ENCODE peak calls at places on chromosome 4, in seven cellular contexts. X, J, D, O, V, Q and P are unnamed samples.

GRCh38 chr4:126475730-126476129 is 1157.0 kb upstream of the INTU start:
- DNase-seq in O (no peak), Q (no peak), J (no peak), X (no peak), D (no peak), V (no peak), P (no peak)

GRCh38 chr4:40515398-40516293 is 114.0 kb downstream of the RBM47 start:
- DNase-seq in J (no peak), O (no peak), Q (no peak), D (peak), V (no peak), X (peak), P (peak)

GRCh38 chr4:98996056-98996941 is 778 bp downstream of the METAP1 start:
- DNase-seq in V (no peak), D (no peak), J (peak), O (no peak), X (no peak), Q (no peak), P (peak)

GRCh38 chr4:183289688-183290087 is 30.4 kb downstream of the CLDN22 start:
- DNase-seq in D (no peak), O (peak), J (no peak), V (no peak), Q (no peak), X (no peak), P (no peak)

GRCh38 chr4:167544391-167544790 is 310.1 kb upstream of the SPOCK3 start:
- DNase-seq in O (no peak), X (no peak), Q (no peak), J (no peak), V (no peak), D (no peak), P (no peak)

GRCh38 chr4:8506006-8506372 is 65.4 kb downstream of the TRMT44 start:
- DNase-seq in V (no peak), D (no peak), J (no peak), O (no peak), Q (no peak), X (no peak), P (no peak)

GRCh38 chr4:73315091-73315490 is 56.5 kb upstream of the ANKRD17 start:
- DNase-seq in Q (no peak), V (no peak), X (no peak), J (no peak), O (no peak), D (no peak), P (no peak)

GRCh38 chr4:27270435-27270834 is 409.8 kb downstream of the STIM2 start:
- DNase-seq in J (no peak), D (no peak), O (no peak), V (no peak), Q (no peak), X (no peak), P (no peak)

GRCh38 chr4:66606908-66607307 is 936.6 kb upstream of the EPHA5 start:
- DNase-seq in V (no peak), Q (no peak), O (no peak), D (no peak), J (no peak), X (no peak), P (no peak)

GRCh38 chr4:13908455-13908854 is 280.9 kb upstream of the BOD1L1 start:
- DNase-seq in D (no peak), X (no peak), O (no peak), Q (no peak), V (no peak), J (no peak), P (no peak)

GRCh38 chr4:13910556-13910955 is 283.0 kb upstream of the BOD1L1 start:
- DNase-seq in J (no peak), D (no peak), V (no peak), Q (no peak), O (no peak), X (no peak), P (no peak)

GRCh38 chr4:13906727-13907126 is 279.2 kb upstream of the BOD1L1 start:
- DNase-seq in D (no peak), V (no peak), Q (no peak), X (no peak), J (no peak), O (no peak), P (no peak)

GRCh38 chr4:13905543-13905942 is 278.0 kb upstream of the BOD1L1 start:
- DNase-seq in O (no peak), Q (no peak), X (no peak), V (no peak), J (no peak), D (no peak), P (no peak)

DNA sequence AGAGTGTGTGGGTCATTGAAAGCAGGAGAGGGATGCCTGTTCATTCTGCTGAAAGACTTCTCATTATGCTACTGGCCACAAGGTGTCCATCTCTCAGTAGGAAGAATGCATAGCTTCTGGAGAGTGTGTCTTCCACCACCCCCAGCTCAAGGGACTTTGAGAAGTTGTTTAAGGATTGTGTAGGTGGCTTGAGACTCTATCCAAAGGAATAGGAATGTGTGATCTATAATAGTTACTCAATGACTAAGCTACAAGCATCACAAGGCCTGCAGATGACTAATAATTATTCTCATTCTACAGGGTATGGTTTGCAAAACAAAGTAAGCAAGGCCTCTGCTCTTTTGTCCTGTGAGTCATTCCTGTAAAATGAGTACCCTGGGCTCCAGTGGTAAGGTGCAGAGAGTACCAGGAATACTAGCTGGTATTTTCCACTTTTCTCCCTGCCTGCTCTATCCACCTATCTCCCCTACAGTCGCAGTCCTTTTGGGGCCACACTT is 279.8 kb upstream of the BOD1L1 start:
- DNase-seq in X (no peak), O (no peak), Q (no peak), J (no peak), D (no peak), V (no peak), P (no peak)
- TF ChIP-seq POLR2A in X (no peak), O (no peak), Q (no peak), J (no peak), D (no peak), V (no peak), P (no peak)

DNA sequence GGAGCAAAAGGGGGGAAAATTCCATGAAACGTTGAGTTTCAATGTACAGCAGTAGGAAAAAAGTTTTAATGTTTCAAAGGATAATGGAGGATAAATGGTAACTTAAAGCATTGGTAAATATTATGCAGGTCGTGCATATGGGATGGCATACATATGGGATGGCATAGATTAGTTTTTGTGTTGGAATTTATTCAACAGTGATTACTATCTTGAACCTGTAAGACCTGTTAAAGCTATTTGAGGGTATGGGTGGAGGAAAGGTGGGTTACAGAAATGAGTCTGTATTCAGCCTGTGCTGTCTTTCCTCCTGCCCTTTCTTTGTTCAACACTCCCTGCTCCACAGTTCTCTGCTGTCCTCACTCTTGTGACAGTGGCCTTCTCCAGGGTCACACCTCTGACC is 54.6 kb downstream of the ARHGAP10 start:
- DNase-seq in O (no peak), Q (no peak), J (no peak), V (no peak), D (no peak), X (no peak), P (no peak)
- H3K4me3 ChIP-seq in O (no peak), Q (no peak), J (no peak), V (no peak), D (peak), X (no peak), P (no peak)

GRCh38 chr4:154439224-154439623 is 52.4 kb downstream of the DCHS2 start:
- DNase-seq in Q (no peak), J (no peak), O (no peak), D (no peak), X (no peak), V (no peak), P (no peak)

GRCh38 chr4:154441124-154441523 is 50.5 kb downstream of the DCHS2 start:
- DNase-seq in Q (no peak), O (no peak), V (no peak), J (no peak), X (no peak), D (no peak), P (no peak)

GRCh38 chr4:154444958-154445357 is 46.6 kb downstream of the DCHS2 start:
- DNase-seq in Q (no peak), X (no peak), J (no peak), V (no peak), O (no peak), D (no peak), P (no peak)

GRCh38 chr4:154441982-154442381 is 49.6 kb downstream of the DCHS2 start:
- DNase-seq in J (no peak), X (no peak), V (no peak), Q (no peak), O (no peak), D (no peak), P (no peak)
- TF ChIP-seq EP300 in J (no peak), X (no peak), V (no peak), Q (no peak), O (no peak), D (no peak), P (no peak)

DNA sequence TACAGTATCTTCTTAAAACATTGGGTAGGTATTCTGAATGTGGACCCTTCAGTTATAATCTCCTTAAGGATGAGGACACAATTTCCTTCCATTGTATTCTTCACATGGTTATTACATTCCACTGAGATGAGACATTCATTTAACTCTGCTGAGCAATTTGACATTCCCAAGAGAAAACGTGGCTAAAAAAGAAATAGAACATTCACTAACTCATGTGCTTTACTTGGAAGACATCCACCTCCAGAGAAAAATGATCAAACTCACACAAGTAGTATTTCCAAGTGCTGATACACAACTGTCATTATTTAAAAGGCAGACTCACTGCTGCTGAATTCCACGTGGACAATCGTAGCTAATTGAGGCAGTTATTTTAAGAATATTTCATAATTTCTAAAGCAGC is 227.9 kb upstream of the ANKRD50 start:
- DNase-seq in X (no peak), V (no peak), J (no peak), Q (peak), D (no peak), O (no peak), P (no peak)
- TF ChIP-seq POLR2A in X (no peak), V (no peak), J (no peak), Q (no peak), D (no peak), O (no peak), P (no peak)

GRCh38 chr4:77145806-77146425 is 11.1 kb upstream of the CCNG2 start:
- DNase-seq in Q (no peak), V (no peak), X (no peak), J (no peak), O (no peak), D (no peak), P (no peak)
- H3K4me3 ChIP-seq in Q (no peak), V (no peak), X (no peak), J (no peak), O (no peak), D (no peak), P (no peak)

DNA sequence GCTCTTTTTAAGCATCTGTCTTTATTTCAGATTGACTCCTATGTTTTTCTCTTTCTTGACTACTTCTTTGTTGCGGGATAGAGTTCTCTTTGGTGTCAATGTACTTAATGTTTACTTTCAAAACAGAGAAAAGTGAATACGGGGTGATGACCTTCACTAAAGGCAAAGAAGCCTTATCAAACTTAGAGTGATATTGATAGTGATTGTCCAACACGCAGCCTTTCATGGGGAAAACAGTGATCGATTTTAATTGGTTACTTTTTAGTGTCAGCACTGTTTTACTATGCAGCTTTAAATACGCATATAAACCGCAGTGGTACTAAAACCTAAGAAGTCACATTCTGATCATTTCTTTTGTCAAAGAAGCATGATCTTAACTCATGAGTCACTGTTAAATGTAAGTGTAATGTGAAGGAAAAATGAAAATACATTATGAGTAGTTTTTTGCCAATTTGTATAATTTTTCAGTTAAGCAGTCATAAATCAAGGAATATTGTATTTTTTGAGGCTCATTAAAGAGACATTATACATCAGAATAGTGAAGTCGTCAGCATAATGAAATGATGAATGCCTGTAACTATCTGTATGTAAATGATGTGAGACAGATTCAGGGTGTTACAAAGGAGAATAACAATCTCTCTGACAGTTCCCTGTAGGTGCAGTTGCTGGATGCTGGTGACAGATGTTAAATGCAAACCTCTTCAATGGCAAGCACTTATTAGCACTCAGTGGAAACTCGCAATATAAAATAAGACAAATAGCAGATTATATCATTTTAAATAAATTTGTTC is 2082.8 kb upstream of the TENM3 start:
- DNase-seq in X (no peak), J (no peak), D (no peak), O (no peak), Q (no peak), V (no peak), P (no peak)
- TF ChIP-seq EP300 in X (no peak), J (no peak), D (no peak), O (no peak), Q (no peak), V (no peak), P (no peak)

GRCh38 chr4:100823066-100823992 is 305.5 kb upstream of the EMCN start:
- DNase-seq in D (peak), X (no peak), V (no peak), Q (no peak), J (no peak), O (no peak), P (no peak)
- TF ChIP-seq POLR2A in D (no peak), X (no peak), V (no peak), Q (no peak), J (no peak), O (no peak), P (no peak)

GRCh38 chr4:41880840-41881831 is 54.1 kb upstream of the TMEM33 start:
- DNase-seq in D (no peak), X (no peak), Q (no peak), J (no peak), V (no peak), O (peak), P (no peak)
- H3K4me3 ChIP-seq in D (no peak), X (peak), Q (peak), J (peak), V (peak), O (peak), P (no peak)

GRCh38 chr4:155676430-155676825 is 9.8 kb downstream of the GUCY1A1 start:
- DNase-seq in J (no peak), V (no peak), Q (no peak), O (no peak), D (no peak), X (no peak), P (no peak)
- TF ChIP-seq EP300 in J (no peak), V (no peak), Q (no peak), O (no peak), D (no peak), X (no peak), P (no peak)

GRCh38 chr4:110620352-110621327 is 2.2 kb downstream of the PITX2 start:
- DNase-seq in D (no peak), Q (no peak), J (no peak), O (peak), X (no peak), V (no peak), P (peak)
- TF ChIP-seq POLR2A in D (no peak), Q (no peak), J (no peak), O (no peak), X (no peak), V (no peak), P (peak)